ENCODE peak calls at places on chromosomes 2 and 18, in five cellular contexts. One of them, this sample, is unnamed.

GRCh38 chr2:221293949-221294736 is 278.0 kb downstream of the EPHA4 start:
- DNase-seq in hepatocyte: no peak
- DNase-seq in GM23338: no peak
- DNase-seq in OCI-LY7: peak
- DNase-seq in GM23248: no peak
- DNase-seq in this sample: no peak

GRCh38 chr2:166332049-166332448 is 43.7 kb downstream of the SCN9A start:
- DNase-seq in hepatocyte: no peak
- DNase-seq in GM23338: no peak
- DNase-seq in OCI-LY7: no peak
- DNase-seq in GM23248: no peak
- DNase-seq in this sample: peak

GRCh38 chr2:111706481-111707001 is 177.5 kb downstream of the ANAPC1 start:
- DNase-seq in hepatocyte: no peak
- DNase-seq in GM23338: no peak
- DNase-seq in OCI-LY7: peak
- DNase-seq in GM23248: no peak
- DNase-seq in this sample: no peak

GRCh38 chr2:109348645-109349554 is 219.9 kb downstream of the SH3RF3 start:
- DNase-seq in hepatocyte: no peak
- DNase-seq in GM23338: no peak
- DNase-seq in OCI-LY7: no peak
- DNase-seq in GM23248: no peak
- DNase-seq in this sample: no peak

GRCh38 chr18:24558403-24558802 is 98.0 kb downstream of the HRH4 start:
- DNase-seq in hepatocyte: no peak
- DNase-seq in GM23338: no peak
- DNase-seq in OCI-LY7: no peak
- DNase-seq in GM23248: no peak
- DNase-seq in this sample: no peak

GRCh38 chr2:172098287-172098649 is 4.4 kb downstream of the DLX2 start:
- DNase-seq in hepatocyte: no peak
- DNase-seq in GM23338: peak
- DNase-seq in OCI-LY7: no peak
- DNase-seq in GM23248: peak
- DNase-seq in this sample: no peak

GRCh38 chr2:241219030-241219382 is 30.5 kb downstream of the ANO7 start:
- DNase-seq in hepatocyte: no peak
- DNase-seq in GM23338: no peak
- DNase-seq in OCI-LY7: no peak
- DNase-seq in GM23248: no peak
- DNase-seq in this sample: no peak

GRCh38 chr2:164757934-164758695 is 83.5 kb downstream of the COBLL1 start:
- DNase-seq in hepatocyte: no peak
- DNase-seq in GM23338: no peak
- DNase-seq in OCI-LY7: peak
- DNase-seq in GM23248: peak
- DNase-seq in this sample: peak

GRCh38 chr18:54828290-54828871 is at the start of gene RAB27B:
- DNase-seq in hepatocyte: peak
- DNase-seq in GM23338: peak
- DNase-seq in OCI-LY7: no peak
- DNase-seq in GM23248: peak
- DNase-seq in this sample: peak

GRCh38 chr18:43422483-43422882 is 145.2 kb upstream of the SYT4 start:
- DNase-seq in hepatocyte: peak
- DNase-seq in GM23338: peak
- DNase-seq in OCI-LY7: no peak
- DNase-seq in GM23248: peak
- DNase-seq in this sample: no peak

GRCh38 chr2:227703280-227703732 is 14.5 kb downstream of the SLC19A3 start:
- DNase-seq in hepatocyte: peak
- DNase-seq in GM23338: peak
- DNase-seq in OCI-LY7: no peak
- DNase-seq in GM23248: peak
- DNase-seq in this sample: peak

GRCh38 chr2:70981421-70981820 is 3.0 kb downstream of the ANKRD53 start:
- DNase-seq in hepatocyte: no peak
- DNase-seq in GM23338: no peak
- DNase-seq in OCI-LY7: no peak
- DNase-seq in GM23248: no peak
- DNase-seq in this sample: no peak

GRCh38 chr2:20422679-20423271 is 24.1 kb upstream of the RHOB start:
- DNase-seq in hepatocyte: no peak
- DNase-seq in GM23338: peak
- DNase-seq in OCI-LY7: peak
- DNase-seq in GM23248: peak
- DNase-seq in this sample: no peak

GRCh38 chr18:33928226-33928625 is 296.5 kb downstream of the NOL4 start:
- DNase-seq in hepatocyte: no peak
- DNase-seq in GM23338: no peak
- DNase-seq in OCI-LY7: no peak
- DNase-seq in GM23248: no peak
- DNase-seq in this sample: peak

GRCh38 chr18:36856815-36857214 is 27.9 kb downstream of the KIAA1328 start:
- DNase-seq in hepatocyte: no peak
- DNase-seq in GM23338: no peak
- DNase-seq in OCI-LY7: no peak
- DNase-seq in GM23248: no peak
- DNase-seq in this sample: no peak

GRCh38 chr2:15298769-15299168 is 262.4 kb downstream of the NBAS start:
- DNase-seq in hepatocyte: no peak
- DNase-seq in GM23338: no peak
- DNase-seq in OCI-LY7: no peak
- DNase-seq in GM23248: peak
- DNase-seq in this sample: no peak

GRCh38 chr2:71856709-71857525 is 290.7 kb downstream of the CYP26B1 start:
- DNase-seq in hepatocyte: no peak
- DNase-seq in GM23338: peak
- DNase-seq in OCI-LY7: no peak
- DNase-seq in GM23248: peak
- DNase-seq in this sample: peak

GRCh38 chr2:69437751-69438154 is 518 bp upstream of the NFU1 start:
- DNase-seq in hepatocyte: peak
- DNase-seq in GM23338: no peak
- DNase-seq in OCI-LY7: no peak
- DNase-seq in GM23248: peak
- DNase-seq in this sample: peak

GRCh38 chr2:47569658-47570398 is 166.9 kb downstream of the MSH2 start:
- DNase-seq in hepatocyte: peak
- DNase-seq in GM23338: peak
- DNase-seq in OCI-LY7: no peak
- DNase-seq in GM23248: peak
- DNase-seq in this sample: no peak

GRCh38 chr2:7191927-7192326 is 274.7 kb downstream of the RNF144A start:
- DNase-seq in hepatocyte: peak
- DNase-seq in GM23338: peak
- DNase-seq in OCI-LY7: no peak
- DNase-seq in GM23248: peak
- DNase-seq in this sample: peak
- TF ChIP-seq EZH2phosphoT487 in hepatocyte: no peak
- TF ChIP-seq EZH2phosphoT487 in GM23338: no peak
- TF ChIP-seq EZH2phosphoT487 in OCI-LY7: no peak
- TF ChIP-seq EZH2phosphoT487 in GM23248: no peak
- TF ChIP-seq EZH2phosphoT487 in this sample: no peak

GRCh38 chr2:96374211-96374951 is 38.8 kb downstream of the NCAPH start:
- DNase-seq in hepatocyte: peak
- DNase-seq in GM23338: no peak
- DNase-seq in OCI-LY7: no peak
- DNase-seq in GM23248: peak
- DNase-seq in this sample: peak
- H3K27ac ChIP-seq in hepatocyte: no peak
- H3K27ac ChIP-seq in GM23338: no peak
- H3K27ac ChIP-seq in OCI-LY7: no peak
- H3K27ac ChIP-seq in GM23248: no peak
- H3K27ac ChIP-seq in this sample: no peak

GRCh38 chr2:123073956-123074355 is 951.1 kb upstream of the CNTNAP5 start:
- DNase-seq in hepatocyte: no peak
- DNase-seq in GM23338: no peak
- DNase-seq in OCI-LY7: no peak
- DNase-seq in GM23248: no peak
- DNase-seq in this sample: no peak
- TF ChIP-seq EZH2phosphoT487 in hepatocyte: no peak
- TF ChIP-seq EZH2phosphoT487 in GM23338: no peak
- TF ChIP-seq EZH2phosphoT487 in OCI-LY7: no peak
- TF ChIP-seq EZH2phosphoT487 in GM23248: no peak
- TF ChIP-seq EZH2phosphoT487 in this sample: no peak

GRCh38 chr2:219946021-219946420 is 318.6 kb downstream of the SLC4A3 start:
- DNase-seq in hepatocyte: no peak
- DNase-seq in GM23338: no peak
- DNase-seq in OCI-LY7: no peak
- DNase-seq in GM23248: no peak
- DNase-seq in this sample: no peak

GRCh38 chr2:219947575-219947974 is 320.1 kb downstream of the SLC4A3 start:
- DNase-seq in hepatocyte: no peak
- DNase-seq in GM23338: no peak
- DNase-seq in OCI-LY7: no peak
- DNase-seq in GM23248: peak
- DNase-seq in this sample: peak

GRCh38 chr2:219944861-219945260 is 317.4 kb downstream of the SLC4A3 start:
- DNase-seq in hepatocyte: no peak
- DNase-seq in GM23338: no peak
- DNase-seq in OCI-LY7: no peak
- DNase-seq in GM23248: no peak
- DNase-seq in this sample: no peak

GRCh38 chr2:219949053-219949452 is 321.6 kb downstream of the SLC4A3 start:
- DNase-seq in hepatocyte: no peak
- DNase-seq in GM23338: no peak
- DNase-seq in OCI-LY7: no peak
- DNase-seq in GM23248: no peak
- DNase-seq in this sample: no peak

GRCh38 chr2:219946529-219946928 is 319.1 kb downstream of the SLC4A3 start:
- DNase-seq in hepatocyte: no peak
- DNase-seq in GM23338: peak
- DNase-seq in OCI-LY7: no peak
- DNase-seq in GM23248: no peak
- DNase-seq in this sample: no peak
- H3K27ac ChIP-seq in hepatocyte: no peak
- H3K27ac ChIP-seq in GM23338: no peak
- H3K27ac ChIP-seq in OCI-LY7: no peak
- H3K27ac ChIP-seq in GM23248: no peak
- H3K27ac ChIP-seq in this sample: no peak

This sample was measured in PC-3.